ENCODE peak calls at places on chromosomes 13 and 19, in nine cellular contexts. I, S, J, Z, E, Q, O, G and B are unnamed samples.

GRCh38 chr13:24684600-24684998 is 4.4 kb downstream of the ATP12A start:
- DNase-seq in Q (no peak), S (no peak), G (no peak), O (no peak), J (no peak), E (no peak), Z (no peak), I (no peak), B (no peak)

GRCh38 chr19:40990972-40991381 is at the start of gene CYP2B6:
- DNase-seq in O (no peak), Z (no peak), S (no peak), E (no peak), I (no peak), Q (no peak), J (peak), G (no peak), B (no peak)

GRCh38 chr19:56597696-56598095 is 2.6 kb downstream of the ZNF71 start:
- DNase-seq in Z (no peak), J (no peak), G (peak), S (no peak), E (no peak), Q (no peak), O (no peak), I (no peak), B (no peak)

GRCh38 chr13:62060570-62060969 is 644.9 kb upstream of the PCDH20 start:
- DNase-seq in G (no peak), Q (no peak), O (no peak), I (no peak), S (no peak), J (no peak), Z (no peak), E (no peak), B (no peak)

GRCh38 chr13:98313023-98313937 is 136.2 kb upstream of the RNF113B start:
- DNase-seq in G (no peak), S (no peak), I (no peak), O (no peak), J (no peak), E (no peak), Q (no peak), Z (no peak), B (no peak)

GRCh38 chr19:33493401-33494275 is 28.0 kb downstream of the PEPD start:
- DNase-seq in G (no peak), Q (no peak), E (peak), O (no peak), J (no peak), S (no peak), Z (no peak), I (no peak), B (no peak)

GRCh38 chr19:12676928-12677327 is 4.8 kb downstream of the DHPS start:
- DNase-seq in S (no peak), G (no peak), E (no peak), O (no peak), J (no peak), Z (no peak), Q (no peak), I (no peak), B (no peak)

GRCh38 chr13:66958611-66959010 is 271.5 kb downstream of the PCDH9 start:
- DNase-seq in S (no peak), Q (no peak), I (no peak), O (no peak), E (no peak), G (no peak), Z (no peak), J (no peak), B (no peak)

GRCh38 chr13:48536851-48537250 is 4.0 kb upstream of the RCBTB2 start:
- DNase-seq in Z (no peak), G (no peak), S (no peak), I (no peak), E (no peak), Q (no peak), O (no peak), J (no peak), B (no peak)

GRCh38 chr13:102642475-102642874 is 45.7 kb downstream of the TPP2 start:
- DNase-seq in J (peak), Z (no peak), S (no peak), Q (peak), I (no peak), G (no peak), O (peak), E (no peak), B (peak)

GRCh38 chr19:3058009-3058820 is 4.1 kb downstream of the TLE5 start:
- DNase-seq in G (no peak), I (no peak), S (no peak), O (no peak), Z (no peak), Q (no peak), J (no peak), E (no peak), B (no peak)

GRCh38 chr13:71758823-71759222 is 108.2 kb downstream of the DACH1 start:
- DNase-seq in G (no peak), E (no peak), J (no peak), Z (peak), Q (no peak), S (no peak), I (no peak), O (no peak), B (no peak)

GRCh38 chr19:15372470-15372869 is 7.1 kb downstream of the AKAP8 start:
- DNase-seq in Q (no peak), O (no peak), S (no peak), I (no peak), Z (peak), E (no peak), J (no peak), G (no peak), B (no peak)

GRCh38 chr13:76336889-76337844 is 549.0 kb downstream of the KCTD12 start:
- DNase-seq in Q (no peak), Z (peak), J (no peak), E (no peak), G (no peak), S (no peak), O (no peak), I (no peak), B (no peak)

GRCh38 chr13:30466841-30467252 is 1.1 kb upstream of the HMGB1 start:
- DNase-seq in J (no peak), Q (no peak), O (no peak), S (no peak), E (no peak), I (no peak), Z (peak), G (no peak), B (no peak)
- H3K27ac ChIP-seq in J (peak), Q (no peak), O (no peak), S (peak), E (no peak), I (no peak), Z (peak), G (no peak), B (no peak)

GRCh38 chr19:4811328-4812131 is 20.0 kb downstream of the TICAM1 start:
- DNase-seq in I (peak), S (peak), G (peak), Q (peak), J (peak), O (peak), Z (peak), E (peak), B (no peak)
- H3K27ac ChIP-seq in I (no peak), S (no peak), G (peak), Q (peak), J (peak), O (no peak), Z (no peak), E (no peak), B (no peak)

DNA sequence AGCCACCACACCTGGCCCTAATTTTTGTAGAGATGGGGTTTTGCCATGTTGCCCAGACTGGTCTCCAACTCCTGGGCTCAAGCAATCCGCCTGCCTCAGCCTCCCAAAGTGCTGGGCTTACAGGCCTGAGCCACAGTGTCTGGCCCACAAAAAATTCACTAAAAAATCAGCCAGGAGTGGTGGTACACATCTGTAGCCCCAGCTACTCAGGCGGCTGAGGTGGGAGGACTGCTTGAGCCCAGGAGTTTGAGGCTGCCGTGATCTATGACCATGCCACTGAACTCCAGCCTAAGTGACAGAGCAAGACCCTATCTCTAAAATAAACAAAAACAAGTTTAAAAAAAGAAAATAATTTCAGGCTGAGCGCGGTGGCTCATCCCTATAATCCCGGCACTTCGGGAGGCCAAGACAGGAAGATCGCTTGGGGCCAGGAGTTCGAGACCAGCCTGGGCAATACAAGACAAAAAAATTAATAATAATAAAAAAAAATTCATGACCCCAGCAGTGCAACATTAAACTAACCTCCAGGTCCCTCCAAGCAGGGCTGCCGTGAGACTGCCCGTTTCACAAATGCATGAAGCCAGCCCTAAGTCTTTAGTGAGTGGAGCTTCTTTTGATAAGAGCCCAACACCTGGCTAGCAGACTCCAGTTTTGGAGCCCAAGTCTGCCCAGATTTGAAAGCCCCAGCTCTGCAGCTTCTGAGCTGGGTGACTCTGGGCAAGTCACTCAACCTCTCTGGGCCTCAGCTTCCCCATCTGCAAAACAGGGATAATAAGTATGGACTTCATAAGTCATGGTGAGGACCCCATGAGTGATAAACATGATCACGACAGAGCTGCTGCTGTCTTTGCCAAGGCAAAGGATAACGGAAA is 38.6 kb upstream of the NANOS3 start:
- DNase-seq in Q (no peak), S (no peak), E (no peak), J (no peak), I (no peak), G (no peak), O (no peak), Z (peak), B (no peak)
- H3K27ac ChIP-seq in Q (peak), S (peak), E (peak), J (peak), I (peak), G (peak), O (peak), Z (peak), B (peak)

GRCh38 chr19:49601482-49602038 is 10.6 kb downstream of the PRR12 start:
- DNase-seq in G (no peak), J (no peak), Q (no peak), Z (no peak), O (no peak), I (no peak), S (no peak), E (no peak), B (no peak)
- H3K27ac ChIP-seq in G (no peak), J (no peak), Q (no peak), Z (no peak), O (no peak), I (no peak), S (no peak), E (no peak), B (no peak)

GRCh38 chr19:52658595-52658994 is 20.4 kb upstream of the ZNF83 start:
- DNase-seq in E (no peak), I (no peak), G (no peak), J (no peak), S (no peak), Z (no peak), O (no peak), Q (no peak), B (no peak)
- H3K27ac ChIP-seq in E (no peak), I (no peak), G (no peak), J (no peak), S (no peak), Z (no peak), O (no peak), Q (no peak), B (no peak)

GRCh38 chr13:113545931-113546516 is 38.5 kb upstream of the TFDP1 start:
- DNase-seq in O (peak), I (no peak), E (no peak), S (no peak), J (peak), Q (no peak), Z (no peak), G (no peak), B (no peak)
- H3K27ac ChIP-seq in O (no peak), I (no peak), E (peak), S (no peak), J (no peak), Q (peak), Z (peak), G (no peak), B (no peak)

DNA sequence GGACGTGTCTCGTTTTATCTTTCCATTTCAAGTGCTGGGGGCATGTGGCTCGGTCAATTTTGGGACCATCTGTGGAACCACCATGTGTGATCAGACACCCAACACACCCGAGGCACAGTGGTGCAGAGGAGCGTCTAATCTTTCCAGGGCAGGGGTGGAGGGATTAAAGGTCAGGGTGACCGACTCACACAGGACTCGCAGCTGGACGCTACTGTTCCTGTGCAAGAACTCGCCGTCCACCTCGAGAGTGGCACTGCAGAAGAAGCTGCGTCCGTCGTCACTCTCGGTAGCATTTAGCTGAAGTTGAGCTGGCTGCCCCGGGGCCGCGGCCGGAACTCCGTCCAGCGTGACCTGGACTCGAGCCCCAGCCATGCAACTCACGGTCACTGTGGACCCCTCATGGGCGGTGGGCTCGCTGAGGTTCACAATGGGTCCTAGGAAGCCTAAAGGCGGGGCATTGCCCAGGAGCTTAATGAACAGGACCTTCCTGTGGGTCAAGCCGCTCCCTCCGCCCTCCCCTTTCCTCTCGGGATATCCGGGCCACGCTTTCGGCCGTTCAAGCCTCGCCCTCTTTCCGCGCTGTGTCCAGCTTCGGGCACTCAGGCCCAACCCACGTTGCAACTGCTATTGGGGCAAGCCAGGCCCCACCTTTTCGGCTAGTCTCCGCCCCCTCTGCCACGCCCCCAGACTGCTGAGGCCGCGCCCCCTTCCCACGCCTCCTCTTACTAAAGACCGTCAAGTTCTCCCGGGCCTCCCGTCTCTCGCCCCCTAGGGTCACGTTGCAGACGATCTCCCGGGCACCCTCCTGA is 1.2 kb upstream of the RAVER1 start:
- DNase-seq in I (no peak), Q (peak), E (peak), Z (peak), O (peak), S (peak), G (peak), J (peak), B (peak)
- H3K27ac ChIP-seq in I (no peak), Q (peak), E (peak), Z (no peak), O (peak), S (peak), G (no peak), J (peak), B (no peak)

GRCh38 chr13:100234524-100235136 is 145.7 kb downstream of the PCCA start:
- DNase-seq in E (no peak), I (no peak), G (peak), S (no peak), Q (no peak), J (no peak), O (no peak), Z (peak), B (no peak)

GRCh38 chr13:100240109-100240779 is 151.4 kb downstream of the PCCA start:
- DNase-seq in J (no peak), E (no peak), S (no peak), I (no peak), Z (no peak), G (no peak), O (no peak), Q (no peak), B (no peak)

GRCh38 chr13:100234006-100234405 is 145.1 kb downstream of the PCCA start:
- DNase-seq in I (no peak), S (no peak), J (no peak), E (no peak), G (no peak), Q (no peak), O (no peak), Z (no peak), B (no peak)

GRCh38 chr13:100230813-100231575 is 142.1 kb downstream of the PCCA start:
- DNase-seq in O (no peak), Z (no peak), E (no peak), Q (no peak), G (no peak), J (no peak), I (no peak), S (no peak), B (no peak)

DNA sequence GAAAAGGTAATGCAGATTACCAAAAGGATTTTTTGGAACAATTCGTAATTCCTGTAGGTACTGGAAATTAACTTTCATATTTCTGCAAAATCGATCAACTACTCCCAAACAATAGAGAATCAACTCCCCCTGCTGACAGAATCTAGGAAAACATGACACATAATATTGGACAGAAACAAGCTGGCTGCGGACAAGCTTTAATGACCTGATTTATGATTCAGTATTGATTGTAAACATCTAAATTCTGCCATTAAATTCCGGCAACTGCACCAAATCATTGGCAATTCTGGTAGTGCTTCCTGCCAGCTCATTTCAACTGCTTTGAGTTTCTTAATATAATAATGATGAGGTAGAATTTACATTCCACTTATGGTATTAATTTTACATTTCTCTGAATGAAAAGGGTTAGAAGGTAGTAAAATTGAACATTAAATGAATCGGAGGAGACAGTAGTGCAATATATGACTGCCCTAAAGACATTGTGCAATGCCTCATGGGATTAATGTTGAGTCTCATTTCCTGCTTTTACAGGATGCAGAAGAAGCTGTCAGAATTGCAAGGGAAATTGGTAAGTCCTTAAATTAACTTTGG is 146.5 kb downstream of the PCCA start:
- DNase-seq in I (no peak), Q (no peak), S (no peak), G (peak), O (no peak), E (no peak), J (no peak), Z (peak), B (no peak)
- H3K27ac ChIP-seq in I (no peak), Q (no peak), S (no peak), G (no peak), O (no peak), E (no peak), J (no peak), Z (peak), B (no peak)

GRCh38 chr13:40536443-40537113 is 129.9 kb downstream of the FOXO1 start:
- DNase-seq in J (peak), Q (no peak), I (no peak), O (no peak), S (no peak), G (no peak), Z (no peak), E (no peak), B (no peak)

GRCh38 chr13:40533072-40533471 is 133.4 kb downstream of the FOXO1 start:
- DNase-seq in E (no peak), S (no peak), O (no peak), Z (no peak), J (no peak), G (no peak), I (no peak), Q (no peak), B (no peak)

GRCh38 chr13:40537146-40537895 is 129.1 kb downstream of the FOXO1 start:
- DNase-seq in Q (no peak), S (no peak), E (no peak), G (no peak), O (no peak), I (no peak), Z (no peak), J (no peak), B (no peak)

GRCh38 chr13:40534456-40534855 is 132.0 kb downstream of the FOXO1 start:
- DNase-seq in I (no peak), O (no peak), J (no peak), S (no peak), G (no peak), Q (no peak), Z (no peak), E (no peak), B (no peak)

DNA sequence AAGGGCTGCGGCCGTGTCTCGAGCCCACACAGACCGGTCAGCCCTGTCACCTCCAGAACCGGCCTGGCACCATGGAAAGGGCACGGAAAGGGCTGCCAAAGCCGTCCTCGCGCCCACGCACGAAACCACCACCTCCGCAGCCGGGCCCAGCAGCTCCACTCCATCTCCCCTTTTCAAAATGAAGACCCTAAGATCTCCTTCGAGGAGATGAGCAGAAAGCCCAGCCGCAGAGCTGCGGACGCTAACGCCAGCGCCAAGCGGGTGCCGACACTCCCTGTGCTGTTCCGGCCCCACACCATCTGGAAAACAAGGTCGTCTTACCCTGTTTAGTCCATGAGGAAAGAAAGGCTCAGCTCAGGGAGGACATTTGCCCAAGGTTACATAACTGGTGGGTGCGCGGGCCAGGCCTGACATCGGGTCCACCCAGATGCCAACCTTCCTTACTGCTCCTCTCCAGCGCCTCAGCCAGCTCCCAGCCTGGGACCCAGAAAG is 131.1 kb downstream of the FOXO1 start:
- DNase-seq in J (no peak), O (no peak), Z (no peak), I (no peak), G (no peak), Q (no peak), S (no peak), E (no peak), B (no peak)
- H3K27ac ChIP-seq in J (no peak), O (no peak), Z (no peak), I (no peak), G (no peak), Q (no peak), S (no peak), E (no peak), B (no peak)

GRCh38 chr13:40591091-40591490 is 75.3 kb downstream of the FOXO1 start:
- DNase-seq in Z (no peak), S (no peak), G (no peak), E (no peak), J (no peak), Q (no peak), O (no peak), I (no peak), B (no peak)
- H3K27ac ChIP-seq in Z (no peak), S (no peak), G (no peak), E (no peak), J (no peak), Q (peak), O (no peak), I (no peak), B (no peak)